ENCODE peak calls at places on chromosome 7, in seven cellular contexts. V is SK-N-SH, P is prostate gland, T is HepG2, Z is sigmoid colon, D is breast epithelium, Y is stomach. S is an unnamed sample. For H3K9me3, the result is how much of the 10 kb centered on the place peaks cover.

GRCh38 chr7:83077328-83077727 is 85.4 kb downstream of the PCLO start:
- DNase-seq in V (no peak), T (no peak), Z (no peak), Y (no peak), P (no peak), D (no peak), S (no peak)

GRCh38 chr7:44568771-44569560 is 4.7 kb downstream of the DDX56 start:
- DNase-seq in Z (no peak), P (no peak), T (no peak), V (no peak), D (no peak), Y (no peak), S (peak)

GRCh38 chr7:128783143-128783799 is 7.7 kb upstream of the OPN1SW start:
- DNase-seq in D (no peak), V (peak), Y (peak), P (peak), Z (peak), T (peak), S (no peak)

GRCh38 chr7:106947244-106947728 is 82.2 kb downstream of the PIK3CG start:
- DNase-seq in V (peak), P (peak), Y (peak), D (no peak), T (peak), Z (no peak), S (no peak)

GRCh38 chr7:50687575-50688261 is 95.0 kb downstream of the GRB10 start:
- DNase-seq in P (no peak), T (no peak), Z (no peak), D (no peak), Y (no peak), V (no peak), S (no peak)

GRCh38 chr7:115561341-115562110 is 469.0 kb downstream of the TFEC start:
- DNase-seq in P (no peak), V (no peak), Y (no peak), Z (no peak), T (no peak), D (no peak), S (no peak)

GRCh38 chr7:79357101-79357500 is 96.4 kb downstream of the MAGI2 start:
- DNase-seq in D (no peak), Y (no peak), T (no peak), V (no peak), P (no peak), Z (no peak), S (no peak)

GRCh38 chr7:65968256-65969185 is 13.5 kb downstream of the GUSB start:
- DNase-seq in P (no peak), V (no peak), T (no peak), Y (no peak), D (no peak), Z (peak), S (no peak)

GRCh38 chr7:87797798-87798403 is 78.3 kb downstream of the SLC25A40 start:
- DNase-seq in P (peak), T (peak), Z (no peak), D (no peak), V (peak), Y (no peak), S (no peak)

GRCh38 chr7:13309535-13309934 is 622.1 kb downstream of the ARL4A start:
- DNase-seq in Z (no peak), P (no peak), D (no peak), V (no peak), Y (no peak), T (no peak), S (no peak)

GRCh38 chr7:127239814-127240213 is 12.9 kb downstream of the GRM8 start:
- DNase-seq in P (no peak), Y (no peak), T (no peak), D (no peak), Z (no peak), V (no peak), S (no peak)

GRCh38 chr7:107049971-107050532 is 5.5 kb downstream of the PRKAR2B start:
- DNase-seq in D (no peak), V (no peak), T (no peak), Z (no peak), Y (no peak), P (no peak), S (no peak)

GRCh38 chr7:69295971-69296370 is 302.3 kb upstream of the AUTS2 start:
- DNase-seq in D (no peak), Z (no peak), Y (no peak), T (no peak), P (no peak), V (no peak), S (no peak)

GRCh38 chr7:30935569-30935877 is 23.9 kb downstream of the AQP1 start:
- DNase-seq in T (no peak), V (no peak), D (peak), Z (peak), P (no peak), Y (no peak), S (no peak)

GRCh38 chr7:6248581-6248980 is 23.8 kb downstream of the CYTH3 start:
- DNase-seq in T (no peak), P (no peak), Y (no peak), V (no peak), Z (no peak), D (no peak), S (no peak)

GRCh38 chr7:136050462-136050847 is 73.3 kb upstream of the MTPN start:
- DNase-seq in P (no peak), Z (no peak), V (no peak), D (no peak), Y (no peak), T (no peak), S (no peak)

GRCh38 chr7:16315280-16315679 is 106.1 kb downstream of the CRPPA start:
- DNase-seq in Y (no peak), V (no peak), Z (no peak), T (no peak), D (no peak), P (no peak), S (no peak)

GRCh38 chr7:101519324-101520017 is 109.6 kb downstream of the MYL10 start:
- DNase-seq in P (no peak), T (no peak), Y (no peak), V (no peak), Z (no peak), D (no peak), S (no peak)

GRCh38 chr7:71683382-71683781 is 551.4 kb downstream of the GALNT17 start:
- DNase-seq in Y (no peak), V (no peak), D (no peak), T (no peak), Z (no peak), P (no peak), S (no peak)

GRCh38 chr7:96052860-96053452 is 268.9 kb downstream of the SLC25A13 start:
- DNase-seq in D (no peak), T (no peak), V (peak), Z (no peak), P (no peak), Y (no peak), S (no peak)

GRCh38 chr7:140876519-140877248 is 48.0 kb downstream of the BRAF start:
- DNase-seq in Z (no peak), T (no peak), Y (no peak), D (no peak), P (no peak), V (no peak), S (no peak)

GRCh38 chr7:152851881-152852417 is 92.4 kb downstream of the ACTR3B start:
- DNase-seq in P (no peak), D (no peak), V (no peak), Y (no peak), T (no peak), Z (no peak), S (no peak)

GRCh38 chr7:78153285-78153684 is 354.7 kb downstream of the PHTF2 start:
- DNase-seq in Y (no peak), D (no peak), V (no peak), T (no peak), Z (no peak), P (no peak), S (no peak)

GRCh38 chr7:53811555-53812079 is 730.6 kb upstream of the VSTM2A start:
- DNase-seq in V (no peak), Z (no peak), Y (no peak), T (no peak), P (no peak), D (no peak), S (no peak)

GRCh38 chr7:23107781-23108180 is 2.2 kb downstream of the KLHL7 start:
- DNase-seq in Y (no peak), D (no peak), V (no peak), T (no peak), Z (no peak), P (no peak), S (no peak)

GRCh38 chr7:128914566-128915151 is 4.2 kb upstream of the KCP start:
- DNase-seq in Y (no peak), P (no peak), T (no peak), D (peak), V (peak), Z (peak), S (no peak)

DNA sequence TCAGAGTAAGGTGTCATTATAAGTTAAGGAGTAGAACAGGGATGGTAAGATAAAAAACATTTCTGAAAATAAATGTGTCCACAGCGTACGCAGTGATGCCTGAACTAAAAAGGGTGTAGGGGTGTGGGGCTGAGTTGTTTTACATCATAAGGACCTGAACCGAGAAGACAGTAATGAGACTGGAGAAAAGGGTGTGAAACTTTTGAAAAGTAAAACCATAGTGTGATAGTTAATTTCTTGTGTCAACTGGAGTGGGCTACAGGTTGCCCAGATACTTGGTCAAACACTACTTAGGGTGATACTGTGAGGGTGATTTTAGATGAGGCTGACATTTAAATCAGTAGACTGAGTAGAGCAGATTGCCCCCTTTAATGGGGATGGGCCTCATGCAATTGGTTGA is 169.0 kb upstream of the PRPS1L1 start:
- DNase-seq in D (no peak), Y (no peak), P (no peak), T (no peak), Z (no peak), V (no peak), S (no peak)
- TF ChIP-seq POLR2AphosphoS5 in D (no peak), Y (no peak), P (no peak), T (no peak), Z (no peak), V (no peak), S (no peak)

GRCh38 chr7:24722386-24723177 is 34.7 kb downstream of the GSDME start:
- DNase-seq in Z (no peak), Y (no peak), V (peak), D (no peak), T (no peak), P (no peak), S (no peak)
- TF ChIP-seq CTCF in Z (no peak), Y (no peak), V (peak), D (no peak), T (peak), P (no peak), S (no peak)

GRCh38 chr7:157596026-157596425 is 259.2 kb downstream of the DNAJB6 start:
- DNase-seq in Z (no peak), P (no peak), V (no peak), Y (no peak), T (no peak), D (no peak), S (no peak)

GRCh38 chr7:157596471-157596870 is 259.7 kb downstream of the DNAJB6 start:
- DNase-seq in Z (no peak), T (no peak), V (no peak), P (no peak), Y (no peak), D (no peak), S (no peak)

GRCh38 chr7:157593541-157593940 is 256.7 kb downstream of the DNAJB6 start:
- DNase-seq in V (no peak), P (no peak), Y (no peak), T (no peak), Z (peak), D (no peak), S (no peak)

GRCh38 chr7:157595086-157595855 is 258.5 kb downstream of the DNAJB6 start:
- DNase-seq in Z (peak), P (no peak), Y (no peak), D (no peak), T (no peak), V (no peak), S (no peak)

GRCh38 chr7:157594306-157594705 is 257.5 kb downstream of the DNAJB6 start:
- DNase-seq in P (no peak), V (no peak), Y (no peak), D (no peak), Z (peak), T (no peak), S (no peak)
- H3K9me3 ChIP-seq in P (under half), V (under half), Y (under half), D (under half), Z (under half), T (under half), S (under half)

DNA sequence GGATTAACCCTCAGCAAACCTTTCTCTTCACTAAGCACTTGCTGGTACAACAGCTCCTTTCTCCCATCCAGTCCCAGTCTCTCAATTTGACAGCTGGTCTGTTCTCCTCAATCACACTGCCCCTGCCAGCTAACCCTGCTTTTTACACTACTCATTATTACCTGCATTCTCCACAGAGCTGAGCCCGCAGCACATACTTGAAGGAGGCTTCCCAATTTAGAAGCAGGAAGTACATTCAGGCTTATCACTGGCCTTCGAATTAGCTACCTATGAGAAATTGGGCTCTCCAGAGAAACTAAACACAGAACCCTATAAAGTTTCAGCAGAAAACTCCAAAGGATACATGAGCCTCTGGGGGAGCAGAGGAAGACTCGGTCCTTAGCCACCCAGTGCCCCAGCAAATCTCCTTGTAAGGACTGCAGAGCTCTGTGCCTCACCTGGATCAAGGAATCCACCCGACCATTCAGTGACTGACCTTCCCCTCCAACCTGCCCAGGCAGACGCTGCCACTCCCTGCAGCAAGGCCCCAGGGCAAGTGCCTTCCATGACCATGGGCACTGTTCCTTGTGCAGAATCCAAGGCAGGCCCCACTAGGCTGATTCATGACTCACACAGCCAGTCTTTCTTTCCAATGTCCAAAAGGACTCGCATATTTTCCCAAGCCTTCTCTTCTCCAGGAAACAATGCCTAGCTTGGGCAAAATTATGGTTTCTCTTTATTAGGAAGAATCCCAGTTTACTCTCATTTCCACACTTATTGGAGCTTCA is 68.0 kb downstream of the VOPP1 start:
- DNase-seq in T (no peak), Y (peak), Z (no peak), D (no peak), V (no peak), P (no peak), S (no peak)
- TF ChIP-seq POLR2AphosphoS5 in T (no peak), Y (no peak), Z (no peak), D (no peak), V (no peak), P (no peak), S (no peak)